ENCODE peak calls at places on chromosomes 16 and 17, in four cellular contexts. Y is AG09319, E is uterus, F is body of pancreas. W is an unnamed sample.

GRCh38 chr17:44921122-44921882 is 6.0 kb upstream of the GFAP start:
- DNase-seq in Y (no peak), E (no peak), F (peak; percentile 10), W (no peak)

GRCh38 chr16:4373909-4374742 is 2.5 kb downstream of the VASN start:
- DNase-seq in Y (peak; percentile 98), E (peak; percentile 94), F (peak; percentile 73), W (no peak)

GRCh38 chr16:54511181-54511731 is 224.7 kb upstream of the IRX3 start:
- DNase-seq in Y (peak; percentile 22), E (no peak), F (no peak), W (no peak)

GRCh38 chr17:7836596-7837374 is 2.8 kb downstream of the KDM6B start:
- DNase-seq in Y (peak; percentile 92), E (peak; percentile 95), F (peak; percentile 98), W (peak; percentile 93)

GRCh38 chr17:79950711-79951110 is 85.0 kb downstream of the TBC1D16 start:
- DNase-seq in Y (no peak), E (peak; percentile 9), F (peak; percentile 28), W (no peak)

GRCh38 chr16:86546638-86547013 is 8.4 kb downstream of the MTHFSD start:
- DNase-seq in Y (no peak), E (no peak), F (no peak), W (no peak)

GRCh38 chr16:75854117-75854516 is 127.8 kb upstream of the CPHXL start:
- DNase-seq in Y (no peak), E (no peak), F (no peak), W (no peak)

GRCh38 chr16:67548265-67549126 is 13.8 kb upstream of the CTCF start:
- DNase-seq in Y (no peak), E (no peak), F (no peak), W (peak; percentile 68)

GRCh38 chr17:35171834-35172233 is 22.4 kb downstream of the SLC35G3 start:
- DNase-seq in Y (no peak), E (no peak), F (no peak), W (no peak)

GRCh38 chr17:80187493-80187892 is 17.7 kb downstream of the CARD14 start:
- DNase-seq in Y (peak; percentile 24), E (peak; percentile 71), F (peak; percentile 56), W (no peak)

GRCh38 chr17:63082952-63083351 is 116.9 kb downstream of the TANC2 start:
- DNase-seq in Y (no peak), E (no peak), F (no peak), W (no peak)

GRCh38 chr17:2837147-2837561 is 40.9 kb downstream of the RAP1GAP2 start:
- DNase-seq in Y (no peak), E (no peak), F (no peak), W (peak; percentile 64)

GRCh38 chr16:66489818-66490217 is 60.1 kb downstream of the TK2 start:
- DNase-seq in Y (no peak), E (peak; percentile 12), F (peak; percentile 7), W (no peak)

GRCh38 chr17:76151896-76152454 is 10.9 kb upstream of the FOXJ1 start:
- DNase-seq in Y (no peak), E (no peak), F (no peak), W (no peak)

GRCh38 chr16:68445458-68445857 is 2.9 kb downstream of the SMPD3 start:
- DNase-seq in Y (no peak), E (no peak), F (peak; percentile 59), W (peak; percentile 80)

GRCh38 chr17:58335061-58335731 is 6.6 kb upstream of the TSPOAP1 start:
- DNase-seq in Y (no peak), E (no peak), F (no peak), W (peak; percentile 83)

GRCh38 chr17:9729034-9729650 is 62.2 kb downstream of the DHRS7C start:
- DNase-seq in Y (peak; percentile 16), E (no peak), F (no peak), W (peak; percentile 54)

GRCh38 chr17:43025766-43026537 is 921 bp downstream of the RND2 start:
- DNase-seq in Y (no peak), E (no peak), F (no peak), W (no peak)

GRCh38 chr17:43027091-43028032 is 2.3 kb downstream of the RND2 start:
- DNase-seq in Y (no peak), E (no peak), F (no peak), W (no peak)

GRCh38 chr17:43026610-43027009 is 1.6 kb downstream of the RND2 start:
- DNase-seq in Y (no peak), E (no peak), F (no peak), W (no peak)

GRCh38 chr17:43025290-43025657 is 243 bp downstream of the RND2 start:
- DNase-seq in Y (no peak), E (no peak), F (no peak), W (no peak)

DNA sequence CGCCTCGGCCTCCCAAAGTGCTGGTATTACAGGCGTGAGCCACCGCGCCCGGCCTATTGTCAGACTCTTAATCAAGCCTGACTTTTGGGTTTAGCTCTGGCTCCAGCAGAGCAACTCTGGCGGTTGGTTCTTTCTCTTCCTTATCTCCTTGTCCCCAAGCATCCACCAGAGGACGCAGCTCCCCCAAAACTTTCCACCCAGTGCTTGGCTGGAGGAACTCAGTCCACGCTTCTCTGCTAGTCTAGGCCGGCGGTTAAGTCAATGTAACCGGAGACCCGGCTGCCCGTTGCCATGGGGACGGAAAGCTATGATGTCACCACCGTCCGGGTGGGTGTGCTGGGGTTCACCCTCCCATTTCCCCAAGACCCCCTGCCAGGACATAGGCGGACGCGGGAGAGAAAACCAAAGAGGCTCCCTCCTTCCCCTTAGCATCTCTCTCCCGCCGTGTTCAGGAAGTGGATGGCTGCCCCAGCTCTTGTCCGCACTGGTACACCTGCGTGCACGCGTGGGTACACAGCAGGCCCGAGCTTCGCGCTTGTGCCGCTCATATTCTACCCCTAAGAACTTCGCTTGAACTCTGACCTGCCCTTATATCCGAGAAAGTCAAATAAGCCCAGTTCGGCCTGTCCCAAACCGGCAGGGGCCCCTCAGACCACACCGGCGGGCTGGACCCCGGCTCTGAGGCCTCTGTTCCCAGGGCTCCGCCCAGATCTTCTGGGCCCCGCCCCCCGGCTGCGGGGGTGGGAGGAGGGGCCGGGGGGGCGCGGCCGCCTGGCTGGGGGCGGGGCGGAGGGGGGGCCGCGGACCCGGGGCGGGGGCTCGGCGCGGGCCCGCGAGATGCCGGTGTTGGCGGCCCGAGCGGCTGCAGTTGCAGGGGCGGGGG is at the start of gene RND2:
- DNase-seq in Y (peak; percentile 87), E (peak; percentile 94), F (peak; percentile 85), W (peak; percentile 88)
- TF ChIP-seq CTCF in Y (peak; percentile 92), E (peak; percentile 66), F (peak; percentile 82), W (peak; percentile 76)

GRCh38 chr17:43434902-43435319 is 36.1 kb downstream of the ARL4D start:
- DNase-seq in Y (no peak), E (no peak), F (no peak), W (no peak)

GRCh38 chr17:43442711-43443110 is 41.1 kb upstream of the DHX8 start:
- DNase-seq in Y (peak; percentile 22), E (no peak), F (no peak), W (no peak)

GRCh38 chr17:43443381-43443780 is 40.4 kb upstream of the DHX8 start:
- DNase-seq in Y (no peak), E (no peak), F (no peak), W (no peak)

GRCh38 chr17:43438626-43439529 is 40.1 kb downstream of the ARL4D start:
- DNase-seq in Y (no peak), E (no peak), F (no peak), W (no peak)

DNA sequence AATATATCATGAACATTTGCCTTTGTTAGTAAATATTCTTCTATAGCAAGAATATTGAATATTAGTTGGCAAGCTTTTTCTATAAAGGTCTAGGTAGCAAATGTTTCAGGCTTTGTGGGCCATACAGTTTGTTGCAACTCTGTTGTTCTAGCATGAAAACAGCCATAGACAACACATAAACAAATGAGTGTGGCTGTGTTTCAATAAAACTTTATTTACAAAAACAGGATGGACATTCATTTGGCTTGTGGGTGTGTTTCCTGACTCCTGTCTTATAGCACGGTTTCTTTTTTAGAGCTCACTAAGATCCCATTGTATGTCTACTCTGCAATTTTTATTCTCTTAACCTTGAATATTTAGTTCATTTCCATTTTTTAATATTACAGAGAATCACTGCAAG is 39.0 kb downstream of the ARL4D start:
- DNase-seq in Y (no peak), E (no peak), F (no peak), W (no peak)
- TF ChIP-seq CTCF in Y (no peak), E (no peak), F (no peak), W (no peak)

GRCh38 chr17:48330877-48331276 is 99.1 kb downstream of the SKAP1 start:
- DNase-seq in Y (no peak), E (no peak), F (no peak), W (no peak)

GRCh38 chr17:48326311-48326710 is 103.7 kb downstream of the SKAP1 start:
- DNase-seq in Y (no peak), E (no peak), F (no peak), W (no peak)

GRCh38 chr17:48328457-48328856 is 101.6 kb downstream of the SKAP1 start:
- DNase-seq in Y (no peak), E (no peak), F (no peak), W (no peak)

GRCh38 chr17:48333034-48333491 is 97.0 kb downstream of the SKAP1 start:
- DNase-seq in Y (no peak), E (no peak), F (no peak), W (peak; percentile 43)

DNA sequence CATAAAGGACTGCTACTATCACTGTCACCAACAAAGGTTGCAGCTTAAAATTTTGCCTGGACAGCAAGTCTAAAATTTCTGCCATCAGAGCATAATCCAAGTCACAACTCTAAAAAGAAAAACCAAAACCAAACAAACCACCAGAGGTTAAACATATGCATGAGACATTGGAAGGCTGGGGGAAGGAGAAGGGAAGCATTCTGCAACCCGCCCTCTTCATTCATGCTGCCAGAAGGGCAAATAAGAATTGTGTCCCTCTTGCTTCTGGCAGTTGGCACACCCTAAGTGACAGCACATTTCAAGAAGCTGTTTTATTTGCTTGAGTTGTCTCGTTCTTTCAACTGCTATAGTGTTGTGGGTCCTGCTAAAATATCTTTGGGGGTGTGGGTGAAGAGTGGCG is 99.6 kb downstream of the SKAP1 start:
- DNase-seq in Y (no peak), E (no peak), F (no peak), W (no peak)
- TF ChIP-seq CTCF in Y (no peak), E (no peak), F (no peak), W (no peak)

DNA sequence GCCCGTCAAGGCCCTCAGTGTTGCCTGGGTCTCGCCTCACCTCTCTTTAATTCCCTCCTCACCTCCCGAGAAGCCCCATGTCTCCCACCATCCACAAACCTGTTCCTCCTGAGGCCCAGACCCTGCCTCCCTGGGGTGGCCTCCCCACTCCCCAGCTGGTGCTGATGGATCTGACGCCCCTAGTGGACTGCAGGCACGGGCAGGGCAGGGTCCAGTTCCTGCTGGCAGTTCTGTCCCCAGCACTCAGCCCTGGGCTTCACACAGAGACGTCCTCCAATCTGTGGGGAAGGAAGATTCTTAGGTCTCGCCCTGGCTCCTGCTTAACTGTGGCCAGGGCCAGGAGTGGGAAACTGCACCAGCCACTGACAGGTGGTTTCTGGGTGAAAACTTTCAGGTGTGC is 108.8 kb downstream of the AMFR start:
- DNase-seq in Y (no peak), E (no peak), F (no peak), W (no peak)
- TF ChIP-seq CTCF in Y (no peak), E (no peak), F (no peak), W (no peak)